ENCODE peak calls at places on chromosome 5, in ten cellular contexts. Q is sigmoid colon, X is prostate gland, G is A549, D is IMR-90, L is transverse colon, O is body of pancreas, V is testis, H is heart left ventricle, I is gastrocnemius medialis. S is an unnamed sample.
A peak's percentile ranks its signal among the peaks of the same experiment; 100 is the strongest.

GRCh38 chr5:36900279-36900678 is 23.7 kb downstream of the NIPBL start:
- DNase-seq in Q (no peak), X (no peak), G (no peak), D (no peak), L (no peak), O (no peak), V (no peak), H (no peak), I (no peak), S (no peak)

GRCh38 chr5:74766348-74766886 is 500 bp downstream of the GFM2 start:
- DNase-seq in Q (no peak), X (peak; percentile 10), G (peak; percentile 62), D (peak; percentile 64), L (no peak), O (peak; percentile 9), V (no peak), H (no peak), I (no peak), S (no peak)

GRCh38 chr5:156411131-156411727 is 84.3 kb downstream of the SGCD start:
- DNase-seq in Q (no peak), X (no peak), G (peak; percentile 19), D (peak; percentile 82), L (no peak), O (peak; percentile 3), V (no peak), H (no peak), I (no peak), S (no peak)

GRCh38 chr5:77086611-77087483 is at the start of gene ZBED3:
- DNase-seq in Q (peak; percentile 90), X (peak; percentile 71), G (peak; percentile 89), D (peak; percentile 74), L (peak; percentile 83), O (peak; percentile 90), V (peak; percentile 84), H (peak; percentile 76), I (peak; percentile 56), S (peak; percentile 83)

GRCh38 chr5:76602094-76602726 is 21.0 kb downstream of the F2RL2 start:
- DNase-seq in Q (no peak), X (no peak), G (peak; percentile 32), D (peak; percentile 56), L (no peak), O (no peak), V (no peak), H (no peak), I (no peak), S (no peak)

GRCh38 chr5:149113669-149114068 is 27.6 kb upstream of the ABLIM3 start:
- DNase-seq in Q (no peak), X (no peak), G (no peak), D (peak; percentile 84), L (no peak), O (no peak), V (no peak), H (no peak), I (no peak), S (no peak)

GRCh38 chr5:34915856-34916192 is 313 bp downstream of the BRIX1 start:
- DNase-seq in Q (no peak), X (no peak), G (no peak), D (no peak), L (no peak), O (no peak), V (no peak), H (no peak), I (no peak), S (no peak)

GRCh38 chr5:95590880-95591279 is 29.0 kb upstream of the GPR150 start:
- DNase-seq in Q (no peak), X (no peak), G (no peak), D (no peak), L (no peak), O (no peak), V (no peak), H (no peak), I (no peak), S (no peak)

GRCh38 chr5:29040404-29040803 is 2002.0 kb upstream of the CDH9 start:
- DNase-seq in Q (no peak), X (no peak), G (no peak), D (no peak), L (no peak), O (no peak), V (no peak), H (no peak), I (no peak), S (no peak)

DNA sequence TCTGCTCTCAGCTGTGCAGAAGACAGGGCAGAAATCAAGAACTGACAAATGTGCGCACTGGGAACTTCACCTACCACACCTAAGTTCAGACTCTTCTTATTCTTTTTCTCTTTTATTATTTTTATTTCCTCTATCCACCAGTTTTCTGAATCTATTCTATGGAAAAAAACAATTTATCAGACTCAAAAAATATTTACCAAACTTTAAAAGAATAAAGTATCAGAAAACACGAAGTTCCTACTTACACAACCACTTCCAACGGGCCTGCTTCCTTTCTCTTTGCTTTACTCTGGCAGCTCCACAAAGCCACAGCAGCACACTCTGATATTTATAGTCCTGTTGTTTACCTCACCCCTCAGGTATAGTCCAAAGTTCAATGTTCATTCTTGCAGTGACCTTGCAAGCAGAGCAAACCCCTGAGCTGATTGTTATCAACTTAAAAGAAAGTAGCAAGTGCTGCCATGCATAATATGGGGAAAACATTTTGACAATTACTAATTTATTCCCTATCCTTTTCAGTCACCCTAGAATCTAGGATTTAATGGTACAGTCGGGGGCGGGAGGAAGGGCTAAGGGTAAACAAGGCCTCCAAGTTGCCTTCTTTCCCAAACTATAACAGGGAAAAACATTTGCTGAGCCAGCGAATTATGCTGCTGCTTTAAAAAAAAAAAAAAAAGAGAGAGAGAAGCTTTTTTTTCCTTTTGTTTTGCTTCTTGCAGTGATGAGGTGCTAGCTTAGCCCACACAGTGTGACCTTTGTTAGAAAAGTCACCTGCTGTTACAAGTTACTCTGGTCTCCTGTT is at the start of gene SELENOP:
- DNase-seq in Q (peak; percentile 81), X (peak; percentile 84), G (peak; percentile 23), D (no peak), L (peak; percentile 73), O (peak; percentile 88), V (peak; percentile 67), H (peak; percentile 79), I (peak; percentile 74), S (peak; percentile 54)
- TF ChIP-seq POLR2A in Q (peak; percentile 85), X (peak; percentile 71), G (no peak), D (no peak), L (peak; percentile 96), O (peak; percentile 98), V (peak; percentile 36), H (peak; percentile 90), I (peak; percentile 95), S (peak; percentile 10)

GRCh38 chr5:141419074-141419880 is 1.6 kb upstream of the PCDHGA11 start:
- DNase-seq in Q (no peak), X (no peak), G (no peak), D (no peak), L (no peak), O (no peak), V (no peak), H (no peak), I (no peak), S (no peak)

GRCh38 chr5:141420855-141421488 is at the start of gene PCDHGA11:
- DNase-seq in Q (no peak), X (no peak), G (peak; percentile 14), D (peak; percentile 63), L (no peak), O (peak; percentile 22), V (peak; percentile 73), H (peak; percentile 61), I (peak; percentile 47), S (peak; percentile 47)

GRCh38 chr5:141421489-141421855 is 621 bp downstream of the PCDHGA11 start:
- DNase-seq in Q (no peak), X (no peak), G (no peak), D (no peak), L (no peak), O (no peak), V (no peak), H (no peak), I (no peak), S (no peak)

GRCh38 chr5:141427783-141428426 is 2.4 kb upstream of the PCDHGA12 start:
- DNase-seq in Q (no peak), X (no peak), G (no peak), D (no peak), L (no peak), O (no peak), V (no peak), H (no peak), I (no peak), S (no peak)

DNA sequence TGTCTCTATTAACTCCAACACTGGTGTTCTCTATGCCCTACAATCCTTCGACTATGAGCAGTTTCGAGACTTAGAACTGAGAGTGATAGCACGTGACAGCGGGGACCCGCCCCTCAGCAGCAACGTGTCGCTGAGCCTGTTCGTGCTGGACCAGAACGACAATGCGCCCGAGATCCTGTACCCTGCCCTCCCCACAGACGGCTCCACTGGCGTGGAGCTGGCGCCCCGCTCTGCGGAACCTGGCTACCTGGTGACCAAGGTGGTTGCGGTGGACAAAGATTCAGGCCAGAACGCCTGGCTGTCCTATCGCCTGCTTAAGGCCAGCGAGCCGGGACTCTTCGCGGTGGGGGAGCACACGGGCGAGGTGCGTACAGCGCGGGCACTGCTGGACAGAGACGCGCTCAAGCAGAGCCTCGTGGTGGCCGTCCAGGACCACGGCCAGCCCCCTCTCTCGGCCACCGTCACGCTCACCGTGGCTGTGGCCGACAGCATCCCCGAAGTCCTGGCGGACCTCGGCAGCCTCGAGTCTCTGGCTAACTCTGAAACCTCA is 2.0 kb downstream of the PCDHGA11 start:
- DNase-seq in Q (no peak), X (no peak), G (no peak), D (no peak), L (no peak), O (no peak), V (no peak), H (no peak), I (no peak), S (no peak)
- H3K9me3 ChIP-seq in Q (peaks cover 65% of the 10 kb centered on the region), X (peaks cover 5% of the 10 kb centered on the region), G (peaks cover 81% of the 10 kb centered on the region), D (peaks cover 62% of the 10 kb centered on the region), L (peaks cover 99% of the 10 kb centered on the region), O (peaks cover 92% of the 10 kb centered on the region), V (no peaks in the 10 kb centered on the region), H (peaks cover 8% of the 10 kb centered on the region), I (peaks cover 16% of the 10 kb centered on the region), S (no peaks in the 10 kb centered on the region)

GRCh38 chr5:143156556-143156955 is 246.9 kb downstream of the NR3C1 start:
- DNase-seq in Q (no peak), X (no peak), G (no peak), D (no peak), L (no peak), O (no peak), V (no peak), H (no peak), I (no peak), S (no peak)
- TF ChIP-seq POLR2A in Q (no peak), X (no peak), G (no peak), D (no peak), L (no peak), O (no peak), V (no peak), H (no peak), I (no peak), S (no peak)

GRCh38 chr5:141272906-141273305 is 27.7 kb downstream of the PCDHB15 start:
- DNase-seq in Q (no peak), X (no peak), G (peak; percentile 7), D (no peak), L (no peak), O (no peak), V (peak; percentile 70), H (no peak), I (no peak), S (no peak)

DNA sequence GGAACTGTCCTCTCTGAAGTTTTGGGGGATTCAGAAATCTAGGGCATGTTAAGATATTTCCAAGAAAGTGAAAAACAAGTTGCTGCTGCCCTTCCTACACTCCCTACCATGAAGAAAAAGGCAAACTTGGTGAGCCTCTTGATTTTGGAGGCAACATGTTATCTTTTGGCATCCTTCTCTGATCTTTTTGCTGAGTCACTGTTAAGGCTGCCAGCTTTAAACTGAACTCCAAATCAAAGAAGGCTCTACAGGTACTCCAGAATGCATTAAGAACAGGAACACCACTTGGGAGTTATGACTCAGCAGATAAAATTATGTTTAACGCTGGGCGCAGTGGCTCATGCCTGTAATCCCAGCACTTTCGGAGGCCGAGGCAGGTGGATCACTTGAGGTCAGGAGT is 24.0 kb downstream of the PCDHB15 start:
- DNase-seq in Q (no peak), X (no peak), G (no peak), D (no peak), L (no peak), O (no peak), V (no peak), H (no peak), I (no peak), S (no peak)
- H3K9me3 ChIP-seq in Q (peaks cover 66% of the 10 kb centered on the region), X (peaks cover 4% of the 10 kb centered on the region), G (peaks cover 73% of the 10 kb centered on the region), D (peaks cover 47% of the 10 kb centered on the region), L (peaks cover 96% of the 10 kb centered on the region), O (peaks cover 72% of the 10 kb centered on the region), V (no peaks in the 10 kb centered on the region), H (peaks cover 2% of the 10 kb centered on the region), I (peaks cover 14% of the 10 kb centered on the region), S (no peaks in the 10 kb centered on the region)